ENCODE peak calls at places on chromosomes 1 and 21, in seven cellular contexts. X, U, S, F, H, M and P are unnamed samples.
A peak's percentile ranks its signal among the peaks of the same experiment; 100 is the strongest.

GRCh38 chr1:112172294-112172882 is 182.9 kb upstream of the KCND3 start:
- DNase-seq in X (peak; percentile 16), U (peak; percentile 64), S (peak; percentile 15), F (no peak), H (no peak), M (no peak), P (peak; percentile 66)

GRCh38 chr21:35563885-35564451 is 496.4 kb downstream of the SETD4 start:
- DNase-seq in X (peak; percentile 15), U (peak; percentile 66), S (peak; percentile 14), F (no peak), H (peak; percentile 11), M (no peak), P (peak; percentile 99)

GRCh38 chr1:206967096-206967851 is 3.0 kb downstream of the FCAMR start:
- DNase-seq in X (no peak), U (no peak), S (no peak), F (no peak), H (no peak), M (no peak), P (peak; percentile 20)

GRCh38 chr1:239999170-239999569 is 92.5 kb upstream of the FMN2 start:
- DNase-seq in X (no peak), U (no peak), S (no peak), F (no peak), H (no peak), M (no peak), P (no peak)

GRCh38 chr1:150889650-150890416 is 2.9 kb downstream of the CTXND2 start:
- DNase-seq in X (no peak), U (no peak), S (no peak), F (no peak), H (no peak), M (no peak), P (no peak)

GRCh38 chr21:26443867-26444266 is 129.2 kb downstream of the CYYR1 start:
- DNase-seq in X (no peak), U (no peak), S (no peak), F (no peak), H (no peak), M (no peak), P (peak; percentile 62)

GRCh38 chr1:81149649-81150335 is 650.9 kb upstream of the ADGRL2 start:
- DNase-seq in X (no peak), U (no peak), S (no peak), F (no peak), H (no peak), M (no peak), P (peak; percentile 58)

GRCh38 chr1:213884402-213884801 is 103.4 kb upstream of the PROX1 start:
- DNase-seq in X (no peak), U (no peak), S (no peak), F (no peak), H (no peak), M (no peak), P (no peak)

GRCh38 chr1:204350857-204351573 is 8.7 kb downstream of the PLEKHA6 start:
- DNase-seq in X (peak; percentile 79), U (peak; percentile 48), S (peak; percentile 55), F (peak; percentile 85), H (peak; percentile 72), M (no peak), P (peak; percentile 80)

GRCh38 chr1:19450811-19451564 is 34.4 kb downstream of the CAPZB start:
- DNase-seq in X (peak; percentile 72), U (peak; percentile 67), S (no peak), F (peak; percentile 58), H (no peak), M (no peak), P (peak; percentile 99)

DNA sequence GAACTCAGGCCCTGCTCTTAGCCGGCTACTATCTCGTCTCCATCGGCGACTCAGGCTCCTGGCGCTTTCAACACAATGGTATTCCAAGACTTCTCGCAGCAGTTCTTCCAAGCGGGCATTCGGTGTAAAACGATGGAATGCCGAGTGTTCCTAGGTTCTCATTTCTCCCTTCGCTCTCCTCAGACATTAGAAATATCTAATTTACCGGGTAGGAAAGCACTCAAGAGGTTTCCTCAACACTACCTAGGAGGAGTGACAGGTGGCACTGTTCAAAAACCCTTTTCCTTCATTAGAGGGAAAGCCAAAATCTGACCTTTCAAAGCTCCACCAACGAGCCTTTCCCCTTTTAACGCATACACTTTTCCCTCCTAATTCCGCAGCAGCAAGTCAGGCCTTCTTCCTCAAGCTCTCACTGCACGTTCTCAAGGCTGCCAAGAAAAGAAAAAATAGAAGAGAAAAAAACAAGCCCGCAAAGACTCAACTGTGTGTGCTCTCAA is 601 bp downstream of the UBE2G2 start:
- DNase-seq in X (no peak), U (peak; percentile 52), S (no peak), F (no peak), H (no peak), M (no peak), P (peak; percentile 47)
- TF ChIP-seq CTCF in X (no peak), U (peak; percentile 45), S (no peak), F (no peak), H (peak; percentile 40), M (peak; percentile 39), P (no peak)

GRCh38 chr1:164577291-164577690 is 18.3 kb downstream of the PBX1 start:
- DNase-seq in X (no peak), U (no peak), S (no peak), F (no peak), H (no peak), M (no peak), P (no peak)
- H3K4me3 ChIP-seq in X (peak overlapping the region; percentile 35), U (no peak overlapping the region), S (no peak overlapping the region), F (peak overlapping the region; percentile 32), H (no peak overlapping the region), M (no peak overlapping the region), P (no peak overlapping the region)

GRCh38 chr1:30446100-30446499 is 277.3 kb downstream of the MATN1 start:
- DNase-seq in X (no peak), U (no peak), S (no peak), F (no peak), H (no peak), M (no peak), P (no peak)

GRCh38 chr1:30445449-30445848 is 277.9 kb downstream of the MATN1 start:
- DNase-seq in X (no peak), U (no peak), S (no peak), F (no peak), H (no peak), M (no peak), P (no peak)

GRCh38 chr1:30447080-30447479 is 276.3 kb downstream of the MATN1 start:
- DNase-seq in X (no peak), U (no peak), S (no peak), F (no peak), H (no peak), M (no peak), P (no peak)

GRCh38 chr1:30447701-30448100 is 275.7 kb downstream of the MATN1 start:
- DNase-seq in X (no peak), U (no peak), S (no peak), F (no peak), H (no peak), M (no peak), P (no peak)

DNA sequence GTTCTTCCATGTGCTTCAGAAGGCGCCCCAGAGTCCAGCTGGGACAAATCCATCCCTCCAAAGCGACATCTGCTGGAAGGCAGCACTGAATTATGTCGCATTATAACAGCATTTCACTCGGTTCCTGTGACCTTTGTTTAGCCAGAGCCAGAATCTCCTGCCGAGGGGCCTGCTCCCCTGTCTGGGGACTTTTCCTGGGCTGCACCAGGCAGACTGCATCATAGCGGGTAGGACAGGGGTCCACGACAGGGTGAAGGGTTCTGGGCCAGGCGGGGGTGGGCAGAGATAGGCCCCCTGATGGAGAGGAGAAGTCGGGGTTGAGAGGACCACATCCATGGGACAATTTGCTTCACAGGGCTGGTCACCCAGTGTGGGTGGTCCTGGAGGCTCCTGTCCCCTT is 276.9 kb downstream of the MATN1 start:
- DNase-seq in X (no peak), U (no peak), S (no peak), F (no peak), H (no peak), M (no peak), P (no peak)
- TF ChIP-seq CTCF in X (no peak), U (no peak), S (no peak), F (no peak), H (no peak), M (no peak), P (no peak)

GRCh38 chr1:200213392-200213791 is 185.9 kb downstream of the NR5A2 start:
- DNase-seq in X (no peak), U (no peak), S (no peak), F (no peak), H (no peak), M (no peak), P (no peak)
- H3K4me3 ChIP-seq in X (no peak overlapping the region), U (no peak overlapping the region), S (no peak overlapping the region), F (no peak overlapping the region), H (no peak overlapping the region), M (no peak overlapping the region), P (no peak overlapping the region)

DNA sequence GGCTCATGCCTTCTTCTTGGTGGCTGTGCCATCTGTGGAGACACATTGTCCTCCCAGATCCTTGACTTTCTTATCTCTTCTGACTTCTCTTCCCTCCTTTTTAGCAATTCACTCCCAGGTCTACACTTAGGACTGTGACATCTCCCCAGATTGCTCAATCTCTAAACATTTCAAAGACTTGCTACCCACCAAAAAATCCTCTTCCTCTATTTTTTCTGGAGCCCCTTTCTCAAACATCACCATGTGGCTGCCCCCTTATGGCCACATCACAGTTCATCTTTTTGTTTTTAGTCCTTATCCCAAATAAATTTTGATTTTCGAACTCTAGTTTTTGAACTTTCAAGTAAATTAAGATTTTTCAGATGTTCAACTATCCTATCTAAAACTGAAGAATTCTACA is 148.6 kb upstream of the HOOK1 start:
- DNase-seq in X (no peak), U (no peak), S (no peak), F (no peak), H (no peak), M (no peak), P (no peak)
- TF ChIP-seq CTCF in X (no peak), U (peak; percentile 33), S (no peak), F (no peak), H (no peak), M (no peak), P (no peak)

GRCh38 chr1:183186820-183187219 is 756 bp downstream of the LAMC2 start:
- DNase-seq in X (no peak), U (no peak), S (no peak), F (no peak), H (no peak), M (no peak), P (no peak)
- H3K4me3 ChIP-seq in X (no peak overlapping the region), U (no peak overlapping the region), S (no peak overlapping the region), F (no peak overlapping the region), H (peak overlapping the region; percentile 38), M (peak overlapping the region; percentile 57), P (no peak overlapping the region)

DNA sequence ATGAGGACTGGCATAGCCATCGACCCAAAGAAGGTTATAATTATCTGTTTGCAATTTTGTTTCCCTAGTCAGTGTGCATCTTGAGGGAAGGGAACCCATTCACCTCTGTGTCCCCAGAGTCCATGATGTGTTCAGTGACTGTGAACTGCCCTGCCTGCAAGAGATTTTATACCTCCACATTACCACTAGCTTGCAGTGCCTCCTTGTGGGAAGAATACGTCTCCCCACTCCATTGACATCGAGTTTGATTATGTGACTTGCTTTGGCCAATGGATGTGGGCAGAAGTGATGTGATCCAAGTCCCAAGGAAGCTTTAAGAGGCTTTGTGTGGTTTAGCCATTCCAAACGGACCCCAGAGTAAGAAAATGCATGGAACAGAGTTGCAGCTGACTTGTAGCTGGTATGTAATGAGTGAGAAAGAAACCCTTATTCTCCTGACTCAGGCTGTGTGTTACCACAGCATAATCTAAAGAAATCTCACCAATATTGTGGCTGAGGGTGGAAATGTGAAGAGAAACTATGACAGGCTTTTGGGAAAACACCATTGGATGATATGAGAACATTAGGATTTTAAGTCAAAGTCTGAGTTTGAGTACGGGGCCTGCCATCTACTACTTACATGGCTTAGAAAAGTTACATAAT is 47.8 kb upstream of the NRDC start:
- DNase-seq in X (no peak), U (peak; percentile 82), S (no peak), F (no peak), H (no peak), M (no peak), P (peak; percentile 74)
- TF ChIP-seq CTCF in X (no peak), U (peak; percentile 78), S (no peak), F (no peak), H (no peak), M (no peak), P (peak; percentile 63)